ENCODE peak calls at places on chromosomes 2 and 18, in five cellular contexts. U is GM12878, Q is HCT116, K is HepG2, P is H1. M is an unnamed sample.

GRCh38 chr2:217685255-217685605 is 317.6 kb downstream of the TNS1 start:
- DNase-seq in Q (peak), K (peak), U (no peak), P (no peak), M (no peak)

GRCh38 chr18:74146756-74147155 is 878 bp downstream of the FBXO15 start:
- DNase-seq in P (no peak), K (no peak), Q (no peak), U (no peak), M (no peak)

GRCh38 chr2:65612654-65613053 is 180.3 kb upstream of the SPRED2 start:
- DNase-seq in K (no peak), P (no peak), Q (no peak), U (no peak), M (no peak)

GRCh38 chr18:35290070-35290735 is at the start of gene ZSCAN30:
- DNase-seq in P (peak), Q (peak), U (peak), K (peak), M (peak)

GRCh38 chr2:45650851-45651414 is 542 bp upstream of the PRKCE start:
- DNase-seq in K (peak), P (no peak), U (peak), Q (peak), M (peak)

GRCh38 chr2:181300600-181301291 is 156.4 kb upstream of the ITGA4 start:
- DNase-seq in K (no peak), P (no peak), Q (no peak), U (no peak), M (no peak)

GRCh38 chr2:58866527-58866926 is 625.4 kb upstream of the FANCL start:
- DNase-seq in K (no peak), Q (no peak), U (no peak), P (no peak), M (no peak)

GRCh38 chr2:33354981-33355380 is 121.5 kb upstream of the RASGRP3 start:
- DNase-seq in P (no peak), U (no peak), Q (no peak), K (no peak), M (no peak)

GRCh38 chr18:57768557-57769326 is 34.4 kb downstream of the ATP8B1 start:
- DNase-seq in K (no peak), U (no peak), Q (no peak), P (no peak), M (no peak)

GRCh38 chr2:209431701-209432100 is 7.9 kb downstream of the MAP2 start:
- DNase-seq in Q (no peak), U (no peak), P (no peak), K (no peak), M (no peak)

GRCh38 chr2:182718459-182718858 is 2.4 kb downstream of the DNAJC10 start:
- DNase-seq in P (no peak), K (no peak), Q (no peak), U (no peak), M (no peak)

GRCh38 chr18:2222270-2223185 is 348.8 kb downstream of the METTL4 start:
- DNase-seq in U (no peak), P (no peak), Q (no peak), K (no peak), M (no peak)

GRCh38 chr18:45359275-45360009 is 255.8 kb upstream of the SLC14A2 start:
- DNase-seq in U (no peak), K (no peak), P (no peak), Q (no peak), M (no peak)

GRCh38 chr2:109702250-109702985 is 88.3 kb downstream of the SOWAHC start:
- DNase-seq in Q (peak), K (no peak), P (no peak), U (no peak), M (no peak)

GRCh38 chr2:204024906-204025475 is 88.4 kb downstream of the ICOS start:
- DNase-seq in Q (no peak), U (no peak), K (no peak), P (no peak), M (no peak)

GRCh38 chr2:132438650-132439030 is 22.0 kb downstream of the GPR39 start:
- DNase-seq in Q (peak), P (no peak), U (no peak), K (no peak), M (no peak)

GRCh38 chr2:163347982-163348842 is 387.6 kb downstream of the FIGN start:
- DNase-seq in P (peak), K (no peak), U (no peak), Q (peak), M (no peak)

GRCh38 chr18:48090702-48091101 is 160.2 kb upstream of the SMAD2 start:
- DNase-seq in U (no peak), P (no peak), K (no peak), Q (no peak), M (no peak)

GRCh38 chr2:74439373-74440004 is 2.2 kb downstream of the RTKN start:
- DNase-seq in K (no peak), U (no peak), P (no peak), Q (no peak), M (no peak)

GRCh38 chr2:172545408-172546075 is 10.3 kb upstream of the PDK1 start:
- DNase-seq in U (no peak), P (no peak), K (no peak), Q (no peak), M (no peak)

GRCh38 chr2:195929531-195929930 is 139.1 kb downstream of the DNAH7 start:
- DNase-seq in Q (no peak), K (no peak), P (no peak), U (no peak), M (no peak)

GRCh38 chr2:86052265-86052664 is 53.4 kb downstream of the POLR1A start:
- DNase-seq in P (no peak), Q (no peak), K (no peak), U (no peak), M (no peak)

GRCh38 chr2:241871538-241872312 is 2.2 kb downstream of the RTP5 start:
- DNase-seq in P (no peak), Q (no peak), U (no peak), K (no peak), M (no peak)

GRCh38 chr2:64454316-64455030 is 511 bp downstream of the LGALSL start:
- DNase-seq in Q (no peak), U (no peak), K (no peak), P (no peak), M (peak)

GRCh38 chr2:25595393-25595792 is 78.0 kb downstream of the DTNB start:
- DNase-seq in Q (no peak), U (no peak), K (no peak), P (no peak), M (no peak)

GRCh38 chr2:148968776-148969175 is 69.7 kb upstream of the LYPD6B start:
- DNase-seq in P (no peak), Q (no peak), K (no peak), U (peak), M (no peak)

GRCh38 chr2:158796606-158797005 is 1.5 kb downstream of the DAPL1 start:
- DNase-seq in P (no peak), K (no peak), Q (no peak), U (no peak), M (no peak)

GRCh38 chr2:74516070-74516633 is 1.9 kb downstream of the TLX2 start:
- DNase-seq in P (no peak), U (no peak), Q (no peak), K (no peak), M (no peak)

GRCh38 chr2:74206180-74206688 is 7.8 kb downstream of the MTHFD2 start:
- DNase-seq in K (no peak), U (peak), Q (no peak), P (no peak), M (peak)

GRCh38 chr2:39875182-39875913 is 96.3 kb upstream of the THUMPD2 start:
- DNase-seq in Q (no peak), K (no peak), P (no peak), U (no peak), M (no peak)

GRCh38 chr2:172938713-172939375 is 136.8 kb upstream of the MAP3K20 start:
- DNase-seq in U (no peak), K (no peak), P (no peak), Q (no peak), M (no peak)

GRCh38 chr2:238868616-238869292 is 20.9 kb downstream of the TWIST2 start:
- DNase-seq in U (no peak), Q (no peak), K (peak), P (no peak), M (no peak)

GRCh38 chr2:136131484-136131960 is 13.6 kb upstream of the CXCR4 start:
- DNase-seq in U (no peak), P (no peak), Q (no peak), K (no peak), M (no peak)

GRCh38 chr2:120674246-120675170 is 61.2 kb upstream of the GLI2 start:
- DNase-seq in U (no peak), P (no peak), Q (no peak), K (no peak), M (no peak)

GRCh38 chr2:69177785-69178636 is 165.0 kb downstream of the ANTXR1 start:
- DNase-seq in Q (peak), U (no peak), P (peak), K (peak), M (peak)

GRCh38 chr18:11948852-11949523 is 32.3 kb upstream of the IMPA2 start:
- DNase-seq in K (peak), U (no peak), P (no peak), Q (no peak), M (no peak)

GRCh38 chr2:37877457-37878315 is 47.4 kb upstream of the RMDN2 start:
- DNase-seq in P (no peak), K (peak), Q (peak), U (no peak), M (peak)

GRCh38 chr2:113181491-113182051 is 7.8 kb downstream of the PSD4 start:
- DNase-seq in Q (no peak), U (no peak), K (no peak), P (no peak), M (peak)

GRCh38 chr2:240021488-240022104 is 3.5 kb downstream of the NDUFA10 start:
- DNase-seq in P (peak), U (no peak), Q (peak), K (peak), M (peak)

GRCh38 chr2:178891265-178891958 is 84.2 kb upstream of the TTN start:
- DNase-seq in P (peak), K (peak), U (peak), Q (peak), M (peak)

GRCh38 chr2:178891959-178892485 is 84.8 kb upstream of the TTN start:
- DNase-seq in P (no peak), K (no peak), U (no peak), Q (no peak), M (no peak)

GRCh38 chr2:178895171-178895570 is 87.9 kb upstream of the TTN start:
- DNase-seq in U (no peak), Q (no peak), K (no peak), P (no peak), M (no peak)

GRCh38 chr2:178899664-178900063 is 92.4 kb upstream of the TTN start:
- DNase-seq in U (no peak), P (no peak), Q (no peak), K (no peak), M (no peak)

DNA sequence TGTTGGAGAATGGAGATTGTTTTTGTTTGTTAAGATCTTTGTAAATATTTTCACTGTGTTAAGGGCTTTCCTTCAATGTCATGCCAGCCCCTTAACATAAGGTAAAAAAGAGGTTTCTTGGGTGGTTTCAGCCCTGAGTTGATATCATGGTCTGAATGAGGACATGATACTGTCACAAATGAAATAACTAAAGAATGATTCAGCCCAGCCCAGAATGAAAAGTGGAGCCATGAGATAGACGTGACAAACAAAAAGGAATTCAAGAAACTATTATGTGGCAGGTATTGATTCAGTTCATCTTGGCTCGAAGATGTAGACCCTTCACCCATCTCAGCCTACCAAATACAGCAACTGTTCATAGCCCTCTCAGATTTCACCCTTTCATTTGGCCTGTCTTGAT is 88.6 kb upstream of the TTN start:
- DNase-seq in K (no peak), Q (no peak), P (no peak), U (no peak), M (no peak)
- TF ChIP-seq RAD21 in K (no peak), Q (no peak), P (no peak), U (no peak), M (no peak)

DNA sequence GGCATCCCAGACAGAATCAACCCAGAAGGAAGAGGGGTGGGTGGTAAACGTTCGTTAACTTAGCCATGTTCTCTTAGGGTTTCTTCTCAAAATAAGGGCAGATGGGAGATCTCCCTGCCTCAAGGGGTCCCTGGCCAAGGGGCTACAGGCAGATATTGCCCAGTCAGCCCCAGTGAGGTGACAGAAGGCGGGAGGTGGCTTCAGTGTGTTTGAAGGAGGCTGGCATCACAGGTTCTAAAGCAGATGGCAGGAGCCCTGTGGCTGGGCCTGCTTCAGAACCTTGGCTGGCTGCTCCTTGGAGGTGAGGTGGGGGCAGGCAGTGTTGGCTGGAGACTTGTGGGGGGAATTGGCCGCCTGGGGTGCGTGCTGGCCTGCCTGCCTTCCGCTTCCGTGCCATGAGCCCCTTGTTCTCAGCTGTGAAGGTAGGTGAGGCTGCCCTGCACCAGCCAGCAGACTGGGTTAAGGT is 23.5 kb downstream of the HPCAL1 start:
- DNase-seq in Q (no peak), U (no peak), K (no peak), P (no peak), M (no peak)
- TF ChIP-seq SP1 in Q (no peak), U (no peak), K (no peak), P (no peak), M (no peak)

GRCh38 chr2:187115627-187116026 is 266.7 kb upstream of the ZSWIM2 start:
- DNase-seq in K (no peak), U (no peak), Q (no peak), P (no peak), M (no peak)
- TF ChIP-seq RAD21 in K (no peak), U (no peak), Q (no peak), P (no peak), M (no peak)

DNA sequence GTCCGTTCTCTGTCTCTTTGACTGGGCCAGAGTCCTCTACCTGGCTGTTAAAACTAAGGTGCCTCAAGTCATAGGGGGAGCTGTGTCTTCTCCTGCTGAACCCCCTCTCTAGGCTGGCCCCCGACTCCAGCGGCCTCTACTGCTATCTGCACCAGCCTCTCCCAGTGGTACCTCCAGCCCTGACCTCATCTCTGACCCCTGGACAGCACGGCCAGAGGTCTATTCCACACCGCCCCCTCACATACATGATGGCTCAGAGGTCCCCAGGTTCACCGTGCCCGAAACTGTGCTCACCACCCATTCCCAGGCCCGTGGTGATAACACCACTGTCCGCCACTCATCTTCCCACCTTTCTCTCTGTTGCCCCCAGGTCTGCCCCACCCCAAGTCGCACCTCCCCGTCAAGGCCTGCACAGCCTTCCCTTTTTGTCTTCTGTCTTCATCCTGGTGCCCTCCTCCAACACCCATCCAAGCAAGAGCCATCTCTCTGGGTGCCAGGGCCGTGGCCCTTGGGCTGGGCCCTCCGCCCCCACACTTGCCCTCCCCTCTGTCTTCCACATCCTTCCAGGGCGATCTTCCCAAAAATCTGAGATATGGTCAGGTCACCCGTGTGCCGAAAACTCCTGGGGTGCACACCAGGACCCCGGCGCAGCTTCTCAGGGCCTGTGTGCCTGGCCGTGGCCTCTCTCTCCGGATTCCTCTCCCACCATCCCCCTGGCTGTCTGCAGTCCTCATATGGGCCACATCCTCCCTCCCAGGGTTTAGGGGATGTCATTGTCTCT is 134.4 kb upstream of the ID2 start:
- DNase-seq in K (no peak), U (no peak), P (no peak), Q (no peak), M (no peak)
- TF ChIP-seq SP1 in K (no peak), U (no peak), P (no peak), Q (no peak), M (no peak)

DNA sequence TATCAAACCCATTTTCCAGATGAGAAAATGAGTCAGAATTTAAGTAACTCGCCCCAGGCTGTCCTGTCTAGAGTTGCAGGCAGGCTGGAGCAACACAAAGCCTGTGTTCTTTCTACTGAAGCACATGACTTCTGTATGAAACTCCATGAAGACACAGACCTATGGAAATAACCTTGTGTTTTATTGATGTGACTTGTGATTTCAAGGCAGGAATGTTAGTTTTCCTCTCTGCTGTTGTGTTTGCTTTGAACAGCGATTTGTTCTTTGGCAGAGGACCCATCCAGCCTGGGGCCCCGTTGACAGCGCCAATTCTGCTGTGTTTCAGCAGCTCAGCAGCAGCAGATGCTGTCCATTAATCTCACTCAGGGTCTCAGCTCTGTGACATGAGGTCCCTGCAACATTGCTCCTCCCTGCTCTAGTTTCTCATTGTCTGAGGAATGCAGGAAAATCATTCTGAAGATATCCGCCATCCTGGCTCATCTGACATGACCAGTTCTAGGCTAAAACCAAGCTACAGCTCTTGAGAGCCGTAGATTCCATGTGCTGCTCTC is 344.3 kb upstream of the RAB12 start:
- DNase-seq in P (no peak), K (peak), U (no peak), Q (no peak), M (no peak)
- TF ChIP-seq RAD21 in P (no peak), K (no peak), U (no peak), Q (no peak), M (no peak)

M was measured in K562.